ENCODE peak calls at places on chromosomes 6 and 20, in four cellular contexts. K, J, H and U are unnamed samples. For H3K4me1, the result is how much of the 10 kb centered on the place peaks cover.

GRCh38 chr6:30743099-30744053 is 889 bp upstream of the FLOT1 start:
- DNase-seq in K (no peak), J (peak), H (peak), U (no peak)

GRCh38 chr20:37615507-37616425 is 78.1 kb upstream of the CTNNBL1 start:
- DNase-seq in K (no peak), J (peak), H (no peak), U (peak)

GRCh38 chr6:24477070-24477469 is 12.3 kb downstream of the GPLD1 start:
- DNase-seq in K (no peak), J (no peak), H (no peak), U (no peak)

GRCh38 chr6:168216741-168217140 is 102.8 kb downstream of the DACT2 start:
- DNase-seq in K (no peak), J (no peak), H (no peak), U (no peak)

GRCh38 chr20:32558526-32558925 is 26.6 kb downstream of the NOL4L start:
- DNase-seq in K (no peak), J (no peak), H (peak), U (no peak)

GRCh38 chr20:47576516-47577033 is 74.9 kb downstream of the NCOA3 start:
- DNase-seq in K (peak), J (peak), H (peak), U (peak)

GRCh38 chr6:55276745-55277627 is 50.3 kb upstream of the GFRAL start:
- DNase-seq in K (peak), J (peak), H (peak), U (peak)

GRCh38 chr20:2624190-2624589 is 28.2 kb upstream of the NOP56 start:
- DNase-seq in K (no peak), J (no peak), H (peak), U (no peak)

GRCh38 chr6:41503841-41504525 is 42.2 kb upstream of the FOXP4 start:
- DNase-seq in K (peak), J (no peak), H (peak), U (no peak)

GRCh38 chr6:153959281-153959680 is 79.8 kb upstream of the OPRM1 start:
- DNase-seq in K (no peak), J (no peak), H (no peak), U (no peak)

GRCh38 chr6:165717732-165718465 is 54.9 kb upstream of the PDE10A start:
- DNase-seq in K (no peak), J (no peak), H (no peak), U (no peak)

GRCh38 chr6:48689498-48689897 is 578.5 kb upstream of the PTCHD4 start:
- DNase-seq in K (no peak), J (no peak), H (no peak), U (no peak)
- TF ChIP-seq POLR2A in K (no peak), J (no peak), H (no peak), U (no peak)

GRCh38 chr6:111888928-111889696 is 15.9 kb upstream of the FYN start:
- DNase-seq in K (peak), J (no peak), H (peak), U (no peak)
- H3K27ac ChIP-seq in K (no peak), J (no peak), H (peak), U (no peak)

DNA sequence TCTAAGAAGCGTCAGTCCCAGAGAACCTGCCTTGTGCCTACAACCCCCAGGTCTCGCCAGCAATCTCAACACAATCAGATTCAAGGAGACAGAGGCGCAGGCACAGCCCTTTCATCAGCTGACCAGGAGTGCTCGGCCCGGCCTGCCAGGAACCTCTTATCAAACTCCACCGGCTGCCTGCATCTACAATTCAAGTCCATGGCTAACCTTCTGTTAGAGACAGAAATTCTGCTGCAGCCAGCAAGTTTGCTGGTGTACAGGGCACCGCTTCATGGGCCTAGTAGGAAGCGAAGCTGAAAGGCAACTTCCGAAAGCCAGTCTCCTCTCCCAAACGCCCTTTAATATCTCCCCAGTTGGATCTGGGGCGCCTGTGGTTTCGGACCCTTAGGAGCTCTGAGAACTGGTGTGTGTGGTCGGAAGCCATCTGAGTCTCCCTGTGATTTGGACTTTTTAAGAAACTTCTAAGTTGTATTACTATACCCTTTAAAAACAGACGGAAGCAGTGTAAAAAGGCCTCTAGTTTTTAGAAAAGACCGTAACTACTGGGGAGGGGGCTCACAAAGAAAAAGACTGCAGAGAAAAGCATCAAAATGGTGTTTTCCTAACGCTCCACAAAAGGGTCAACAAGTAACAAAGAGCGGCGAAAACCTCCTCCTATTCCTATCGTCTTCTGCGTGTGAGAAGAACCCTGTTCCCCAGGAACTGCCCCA is 1.7 kb downstream of the EZR start:
- DNase-seq in K (peak), J (peak), H (no peak), U (peak)
- H3K4me1 ChIP-seq in K (half or more), J (under half), H (under half), U (under half)

GRCh38 chr6:54019860-54020259 is 91.4 kb upstream of the MLIP start:
- DNase-seq in K (no peak), J (no peak), H (no peak), U (no peak)

GRCh38 chr6:54017877-54018276 is 93.4 kb upstream of the MLIP start:
- DNase-seq in K (no peak), J (no peak), H (no peak), U (no peak)

GRCh38 chr6:54014440-54014839 is 96.8 kb upstream of the MLIP start:
- DNase-seq in K (no peak), J (no peak), H (no peak), U (no peak)

GRCh38 chr6:54020311-54020710 is 90.9 kb upstream of the MLIP start:
- DNase-seq in K (no peak), J (no peak), H (no peak), U (no peak)

DNA sequence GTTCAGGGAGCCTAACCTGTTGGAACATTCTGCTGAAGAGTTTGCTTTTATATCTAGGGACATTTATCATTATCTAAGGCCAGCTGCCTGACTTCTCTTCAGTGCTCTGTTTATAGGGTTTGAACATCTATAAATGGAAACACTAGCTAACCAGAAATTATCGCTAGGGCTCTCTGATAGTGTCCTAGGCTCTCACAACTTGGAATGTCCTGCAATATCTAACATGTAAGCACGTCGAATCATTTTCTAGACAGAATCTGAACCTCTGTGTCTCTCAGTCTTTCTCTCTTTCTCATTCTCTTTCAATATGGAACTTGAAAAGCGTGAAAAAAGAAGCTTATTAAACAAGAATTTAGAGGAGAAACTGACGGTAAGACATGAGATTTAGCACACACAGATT is 92.5 kb upstream of the MLIP start:
- DNase-seq in K (no peak), J (no peak), H (no peak), U (no peak)
- TF ChIP-seq POLR2A in K (no peak), J (no peak), H (no peak), U (no peak)

DNA sequence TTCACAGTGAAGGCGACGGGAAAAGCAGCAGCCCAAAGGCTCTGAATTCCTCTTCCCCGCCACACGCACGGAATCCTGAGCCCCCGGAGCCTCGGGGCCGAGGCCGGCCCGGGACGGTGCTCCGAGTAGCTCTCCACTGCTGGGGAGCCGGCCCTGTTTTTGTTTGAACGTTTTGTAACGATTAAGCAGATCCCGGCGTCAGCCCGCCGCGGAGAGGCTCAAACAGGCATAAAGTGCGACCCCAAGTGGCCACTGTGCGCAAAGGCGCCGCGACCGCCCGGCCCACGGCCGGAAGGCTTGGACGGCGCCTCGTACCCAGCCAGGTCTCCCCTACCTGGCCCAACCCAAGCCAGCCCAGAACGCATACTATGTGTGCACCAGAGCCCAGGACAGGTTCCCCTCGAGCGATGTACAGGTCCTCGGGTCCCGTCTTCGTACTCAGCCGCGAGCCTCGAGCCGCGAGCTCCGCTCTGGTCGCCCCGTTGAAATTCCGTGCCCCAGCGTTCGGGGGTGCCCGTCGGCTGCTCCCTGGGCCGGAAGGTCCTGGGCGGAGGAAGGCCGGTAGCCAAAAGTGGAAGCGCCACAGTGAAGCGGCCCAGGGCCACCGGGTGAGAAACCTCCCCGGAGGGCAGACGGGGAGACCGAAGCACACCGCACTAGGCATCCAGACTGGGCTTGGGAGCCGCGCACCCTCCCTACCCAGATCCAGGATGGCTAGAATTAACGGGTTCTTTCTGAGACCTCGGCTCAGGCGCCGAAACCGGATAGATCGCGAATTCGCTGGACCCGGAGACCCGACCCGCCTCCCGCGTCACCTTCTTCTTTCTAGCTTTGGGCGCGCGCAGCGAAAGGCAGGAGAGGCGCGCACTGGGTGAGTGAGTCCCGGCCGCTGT is 1.2 kb upstream of the MAFB start:
- DNase-seq in K (peak), J (peak), H (peak), U (peak)
- H3K27ac ChIP-seq in K (peak), J (peak), H (peak), U (peak)

DNA sequence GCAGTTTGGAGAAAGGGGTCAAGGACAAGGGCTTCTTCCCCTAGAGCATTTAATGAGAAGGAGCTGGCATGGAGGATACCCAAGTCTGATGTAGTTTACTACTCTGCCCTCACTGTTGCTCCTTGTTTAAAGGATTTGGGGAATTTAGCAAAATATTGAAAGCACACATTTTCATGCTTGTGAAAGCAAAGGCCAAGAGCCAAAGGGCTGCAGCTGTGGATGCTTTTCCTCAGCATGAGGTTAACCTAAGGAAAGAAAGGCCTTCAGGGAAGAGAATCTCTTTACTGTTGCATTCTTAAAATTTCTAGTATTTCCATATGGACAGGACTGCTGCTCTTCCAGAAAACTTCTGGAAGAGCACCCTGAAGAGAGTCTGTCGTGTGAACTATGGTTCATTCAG is 45.9 kb upstream of the SASH1 start:
- DNase-seq in K (no peak), J (no peak), H (no peak), U (no peak)
- H3K4me1 ChIP-seq in K (under half), J (under half), H (under half), U (under half)

DNA sequence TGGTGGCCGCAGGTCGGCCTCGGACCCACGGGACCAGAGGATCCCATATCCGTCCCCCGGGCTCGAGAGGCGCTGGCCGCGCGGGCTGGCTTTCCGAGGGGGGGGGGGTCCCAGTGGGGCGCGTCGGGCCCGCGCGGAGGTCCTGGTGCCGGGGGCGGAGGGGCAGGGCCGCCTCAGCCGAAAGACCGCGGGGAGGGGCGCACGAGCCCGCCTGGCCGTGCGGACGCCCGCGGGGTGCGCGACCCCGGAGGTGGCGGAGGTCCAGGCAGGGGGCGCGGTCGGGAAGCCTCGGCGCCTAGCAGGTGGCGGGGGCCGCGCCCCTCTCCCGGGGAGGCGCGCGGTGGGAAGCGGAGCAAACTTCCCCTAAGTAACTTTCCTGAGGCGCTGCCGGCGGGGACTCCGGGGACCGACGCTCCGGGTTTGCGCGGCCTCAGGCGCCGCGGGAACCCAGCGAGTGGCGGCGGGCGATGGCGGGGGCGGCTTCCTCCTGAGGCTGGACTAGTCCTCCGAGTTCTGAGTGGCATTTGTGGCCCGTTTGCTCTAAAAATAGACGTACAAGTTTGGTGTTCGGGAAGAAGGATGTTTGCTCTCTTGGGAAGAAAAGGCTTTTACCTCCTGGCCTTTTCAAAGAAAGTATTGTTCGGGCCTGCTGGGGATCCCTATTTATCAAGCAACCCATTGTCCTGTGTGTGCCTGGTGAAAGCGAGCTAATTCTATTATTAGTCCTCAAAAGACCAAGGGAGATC is 26.4 kb upstream of the BTBD3 start:
- DNase-seq in K (peak), J (peak), H (peak), U (peak)
- TF ChIP-seq POLR2A in K (no peak), J (no peak), H (no peak), U (no peak)